ENCODE peak calls at places on chromosomes 12 and 14, in seven cellular contexts. N, Z, R, A, I, M and Y are unnamed samples.

GRCh38 chr12:52251367-52252055 is 18.5 kb downstream of the KRT7 start:
- DNase-seq in A (no peak), I (no peak), Z (no peak), R (no peak), N (no peak), M (no peak), Y (no peak)

GRCh38 chr12:108495054-108495453 is 20.0 kb upstream of the FICD start:
- DNase-seq in I (no peak), R (peak), Z (no peak), M (peak), N (no peak), A (no peak), Y (no peak)

GRCh38 chr12:90090929-90091651 is 382.5 kb upstream of the ATP2B1 start:
- DNase-seq in N (no peak), M (peak), A (peak), I (no peak), Z (no peak), R (no peak), Y (peak)

GRCh38 chr12:116370886-116371580 is 93.5 kb upstream of the MED13L start:
- DNase-seq in M (no peak), N (no peak), I (no peak), R (no peak), Z (peak), A (no peak), Y (no peak)

GRCh38 chr12:96422192-96422591 is 22.0 kb upstream of the CDK17 start:
- DNase-seq in R (no peak), Z (no peak), A (no peak), I (no peak), N (no peak), M (no peak), Y (no peak)

GRCh38 chr12:78315018-78315417 is 484.3 kb downstream of the NAV3 start:
- DNase-seq in N (no peak), A (no peak), Z (no peak), I (no peak), M (no peak), R (no peak), Y (no peak)

GRCh38 chr14:74314576-74314975 is 11.8 kb upstream of the ABCD4 start:
- DNase-seq in R (no peak), N (no peak), A (no peak), Z (no peak), I (no peak), M (no peak), Y (no peak)

GRCh38 chr14:89319687-89320086 is 97.3 kb downstream of the FOXN3 start:
- DNase-seq in I (no peak), M (no peak), R (no peak), A (no peak), Z (no peak), N (no peak), Y (no peak)

GRCh38 chr14:50666772-50667490 is 1.2 kb downstream of the SAV1 start:
- DNase-seq in M (no peak), Z (peak), R (peak), N (no peak), A (peak), I (no peak), Y (peak)

GRCh38 chr12:89243786-89244185 is 108.5 kb downstream of the DUSP6 start:
- DNase-seq in A (no peak), Z (no peak), I (no peak), M (no peak), R (no peak), N (no peak), Y (no peak)

GRCh38 chr12:96226401-96226800 is 32.2 kb downstream of the ELK3 start:
- DNase-seq in R (no peak), A (no peak), I (no peak), N (no peak), Z (no peak), M (no peak), Y (no peak)

GRCh38 chr12:13102481-13103195 is 829 bp downstream of the GSG1 start:
- DNase-seq in I (no peak), A (no peak), N (no peak), M (no peak), R (no peak), Z (no peak), Y (no peak)

GRCh38 chr14:61462566-61463195 is 141.3 kb downstream of the PRKCH start:
- DNase-seq in R (peak), N (no peak), M (no peak), A (no peak), Z (no peak), I (no peak), Y (no peak)

GRCh38 chr14:50417853-50418252 is 21.2 kb upstream of the CDKL1 start:
- DNase-seq in I (no peak), M (no peak), N (no peak), Z (no peak), R (peak), A (no peak), Y (no peak)

GRCh38 chr12:9741726-9742125 is 8.8 kb upstream of the CLECL1 start:
- DNase-seq in N (no peak), R (no peak), M (no peak), A (peak), I (peak), Z (no peak), Y (peak)

GRCh38 chr12:48882325-48882687 is 16.6 kb upstream of the RND1 start:
- DNase-seq in R (no peak), M (no peak), Z (peak), I (no peak), N (no peak), A (no peak), Y (peak)

GRCh38 chr12:91781114-91781513 is 364.5 kb downstream of the BTG1 start:
- DNase-seq in A (no peak), N (no peak), R (no peak), I (no peak), Z (no peak), M (no peak), Y (no peak)

GRCh38 chr14:102019141-102019540 is 54.8 kb downstream of the DYNC1H1 start:
- DNase-seq in Z (no peak), M (no peak), R (no peak), N (no peak), A (no peak), I (no peak), Y (no peak)

GRCh38 chr12:121423253-121423652 is 23.3 kb downstream of the RNF34 start:
- DNase-seq in I (no peak), Z (peak), A (no peak), R (no peak), N (no peak), M (no peak), Y (no peak)

GRCh38 chr12:121420109-121420508 is 20.2 kb downstream of the RNF34 start:
- DNase-seq in I (no peak), A (no peak), Z (no peak), M (no peak), N (no peak), R (no peak), Y (no peak)

GRCh38 chr12:121427556-121428055 is 27.7 kb downstream of the RNF34 start:
- DNase-seq in A (no peak), I (no peak), N (no peak), R (no peak), M (no peak), Z (peak), Y (no peak)

GRCh38 chr12:121424632-121424992 is 24.7 kb downstream of the RNF34 start:
- DNase-seq in I (no peak), R (no peak), M (no peak), N (no peak), A (no peak), Z (no peak), Y (no peak)

DNA sequence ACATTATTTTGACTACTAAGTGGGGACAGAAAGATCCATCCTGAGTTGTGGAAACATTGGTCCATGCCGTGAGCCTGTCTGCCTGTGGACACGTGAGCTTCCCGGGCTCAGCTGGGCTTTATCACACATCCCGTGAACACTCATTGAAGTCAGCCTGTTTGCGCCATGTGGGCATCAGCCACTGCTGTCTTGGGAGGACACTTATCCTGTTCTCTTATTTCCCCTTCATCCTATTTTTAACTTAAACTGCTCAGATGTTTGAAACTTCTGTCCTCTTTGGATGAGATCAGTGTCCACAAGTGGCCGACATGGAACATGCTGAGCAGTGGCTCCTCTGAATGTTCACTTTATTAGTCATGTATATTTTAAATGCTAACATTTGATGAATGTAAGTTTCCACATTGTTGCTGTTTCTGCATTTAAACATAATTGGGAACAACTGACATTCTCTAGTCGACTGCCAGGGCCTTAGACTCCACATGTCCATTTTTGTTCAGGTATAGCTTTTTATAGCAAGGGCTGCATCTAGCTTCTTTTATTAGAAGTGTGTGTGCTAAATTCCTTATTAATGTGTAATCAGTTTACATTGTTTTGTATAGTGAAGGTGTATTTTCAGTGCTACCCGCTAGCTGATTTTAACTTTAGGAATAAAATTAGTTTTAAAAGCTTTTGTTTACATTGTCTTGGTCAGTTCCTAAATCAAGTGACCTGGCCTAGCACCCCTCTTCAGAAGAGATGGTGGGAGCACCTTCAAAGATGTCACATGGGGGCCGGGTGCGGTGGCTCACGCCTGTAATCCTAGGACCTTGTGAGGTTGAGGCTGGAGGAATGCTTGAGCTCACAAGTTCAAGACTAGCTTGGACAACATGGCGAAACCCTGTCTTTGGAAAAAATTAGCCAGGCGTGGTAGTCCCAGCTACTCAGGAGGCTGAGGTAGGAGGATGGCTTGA is 24.0 kb downstream of the RNF34 start:
- DNase-seq in M (no peak), A (no peak), Z (peak), I (no peak), R (no peak), N (no peak), Y (no peak)
- TF ChIP-seq POLR2A in M (no peak), A (no peak), Z (no peak), I (no peak), R (no peak), N (no peak), Y (no peak)

GRCh38 chr12:131597327-131597726 is 113.6 kb upstream of the SFSWAP start:
- DNase-seq in R (no peak), A (no peak), M (no peak), I (no peak), N (no peak), Z (no peak), Y (no peak)

GRCh38 chr12:131596115-131596514 is 114.8 kb upstream of the SFSWAP start:
- DNase-seq in Z (no peak), A (no peak), I (no peak), R (no peak), N (no peak), M (no peak), Y (no peak)

GRCh38 chr12:131598717-131599116 is 112.2 kb upstream of the SFSWAP start:
- DNase-seq in R (no peak), I (no peak), Z (no peak), M (no peak), N (no peak), A (no peak), Y (no peak)

GRCh38 chr12:131600160-131600532 is 110.7 kb upstream of the SFSWAP start:
- DNase-seq in M (no peak), R (no peak), A (no peak), N (no peak), I (no peak), Z (no peak), Y (no peak)

GRCh38 chr12:131599214-131600159 is 111.4 kb upstream of the SFSWAP start:
- DNase-seq in Z (no peak), A (no peak), N (no peak), R (no peak), M (no peak), I (no peak), Y (no peak)
- TF ChIP-seq POLR2A in Z (no peak), A (no peak), N (no peak), R (no peak), M (no peak), I (no peak), Y (no peak)

DNA sequence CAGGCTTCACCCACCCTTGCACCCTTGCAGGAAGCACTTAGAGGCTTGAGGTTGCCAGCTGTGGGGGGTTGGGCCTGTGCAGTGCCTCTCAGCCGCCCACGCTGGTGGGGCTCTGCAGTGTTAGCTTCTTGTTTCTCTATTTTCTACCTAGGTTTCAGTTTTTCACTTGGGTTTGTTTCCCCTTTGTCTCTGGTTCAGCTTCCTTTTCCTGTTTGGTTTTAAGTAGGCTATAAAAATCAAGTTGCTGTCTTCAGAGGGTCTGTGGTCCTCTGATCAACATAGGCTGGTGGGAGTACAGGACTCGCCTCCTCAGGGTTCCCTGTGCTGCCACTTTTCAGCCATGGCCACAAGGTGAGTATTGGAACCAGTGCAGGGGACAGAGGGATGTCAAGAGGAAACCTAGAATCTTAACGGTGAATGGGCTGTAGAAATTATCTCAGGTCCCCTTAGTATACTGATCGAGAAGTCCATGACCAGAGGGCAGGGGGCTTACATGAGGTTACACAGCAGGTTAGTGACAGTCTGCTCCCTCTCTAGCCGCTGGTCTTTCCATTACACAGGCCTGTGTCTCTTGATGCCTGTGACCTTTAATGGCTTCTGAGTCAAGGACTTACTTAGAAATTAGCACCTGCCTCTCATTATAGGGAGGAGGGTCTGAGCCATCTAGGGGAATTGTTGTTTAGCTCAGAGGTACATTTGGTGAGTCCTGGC is at the start of gene EVL:
- DNase-seq in Z (no peak), M (no peak), A (peak), N (no peak), R (no peak), I (peak), Y (peak)
- TF ChIP-seq POLR2A in Z (no peak), M (no peak), A (peak), N (no peak), R (no peak), I (peak), Y (no peak)

GRCh38 chr12:65163755-65164154 is 5.6 kb upstream of the LEMD3 start:
- DNase-seq in A (no peak), I (no peak), Z (no peak), R (no peak), N (no peak), M (no peak), Y (no peak)
- TF ChIP-seq POLR2A in A (no peak), I (no peak), Z (no peak), R (no peak), N (no peak), M (no peak), Y (no peak)

GRCh38 chr12:28190321-28191017 is at the start of gene CCDC91:
- DNase-seq in A (peak), N (peak), M (peak), R (peak), I (peak), Z (peak), Y (peak)
- TF ChIP-seq POLR2A in A (peak), N (no peak), M (peak), R (peak), I (peak), Z (peak), Y (no peak)

DNA sequence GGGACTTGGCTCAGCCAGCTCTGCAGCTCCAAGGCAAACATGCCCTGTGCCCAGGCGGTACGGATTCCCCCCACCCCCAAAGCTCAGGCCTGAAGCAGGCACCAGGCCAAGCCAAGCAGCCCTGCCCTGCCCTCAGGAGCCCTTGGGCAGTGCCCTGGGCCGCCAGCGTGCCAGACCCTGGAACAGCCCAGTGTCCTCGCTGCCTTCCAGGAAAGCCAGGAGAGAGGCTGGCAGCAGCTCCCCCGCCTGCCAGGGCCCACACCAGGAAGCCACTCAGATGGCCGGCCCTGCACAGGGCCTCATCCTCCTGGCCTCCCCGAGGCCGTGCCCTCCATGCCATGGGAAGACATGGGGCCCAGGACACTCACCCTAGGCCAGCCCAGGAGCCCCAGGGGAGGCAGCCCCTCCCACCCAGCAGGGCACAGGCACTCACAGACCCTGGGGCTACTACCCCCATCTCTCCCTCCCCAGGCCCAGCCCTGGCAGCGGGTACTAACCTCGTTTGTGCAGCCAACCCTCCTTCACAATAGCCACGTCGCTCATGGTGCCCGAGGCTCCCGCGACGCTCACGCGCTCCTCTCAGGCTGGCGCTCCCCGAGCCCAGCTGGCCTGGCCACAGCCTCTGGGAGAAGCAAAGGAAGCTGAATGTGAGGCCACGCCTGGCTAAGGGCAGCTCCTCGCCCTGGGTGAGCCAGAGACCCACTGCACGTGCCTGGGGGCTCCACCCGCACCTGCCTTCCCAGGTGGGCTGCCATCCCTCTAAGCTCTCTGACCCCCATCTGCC is 3.3 kb downstream of the AKT1 start:
- DNase-seq in I (no peak), R (no peak), A (no peak), M (no peak), N (no peak), Z (peak), Y (peak)
- TF ChIP-seq POLR2A in I (no peak), R (no peak), A (no peak), M (no peak), N (no peak), Z (no peak), Y (no peak)

GRCh38 chr14:92990456-92991430 is 67.8 kb downstream of the CHGA start:
- DNase-seq in R (no peak), I (no peak), M (no peak), Z (peak), N (no peak), A (no peak), Y (no peak)

GRCh38 chr14:92994942-92995341 is 72.0 kb downstream of the CHGA start:
- DNase-seq in A (no peak), M (no peak), N (no peak), Z (no peak), I (no peak), R (no peak), Y (no peak)

GRCh38 chr14:92994131-92994676 is 71.3 kb downstream of the CHGA start:
- DNase-seq in N (no peak), A (no peak), M (no peak), I (no peak), Z (no peak), R (no peak), Y (no peak)

GRCh38 chr14:92991536-92991935 is 68.6 kb downstream of the CHGA start:
- DNase-seq in I (no peak), R (no peak), A (no peak), Z (no peak), M (no peak), N (no peak), Y (no peak)

DNA sequence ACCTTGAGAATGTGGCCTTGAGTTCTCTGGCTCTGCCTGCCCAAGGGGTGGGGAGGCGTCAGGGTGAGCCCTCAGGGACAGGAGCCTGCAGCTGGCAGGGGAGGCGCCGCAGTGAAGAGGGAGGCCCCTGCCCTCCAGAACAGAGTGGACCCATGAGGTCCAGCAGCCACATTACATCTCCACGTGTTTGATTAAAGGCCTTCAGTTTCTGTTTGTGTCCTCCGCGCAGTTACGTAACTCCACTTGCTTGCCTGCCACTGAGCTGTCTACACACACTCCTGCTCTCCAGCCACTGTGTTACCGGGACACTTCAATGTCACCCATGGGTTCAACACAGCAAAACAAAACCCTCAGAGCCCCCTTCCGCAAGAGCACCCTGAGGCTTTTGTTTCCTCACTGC is 70.4 kb downstream of the CHGA start:
- DNase-seq in A (no peak), N (no peak), I (no peak), R (peak), M (no peak), Z (peak), Y (no peak)
- TF ChIP-seq POLR2A in A (no peak), N (no peak), I (no peak), R (no peak), M (no peak), Z (no peak), Y (no peak)

DNA sequence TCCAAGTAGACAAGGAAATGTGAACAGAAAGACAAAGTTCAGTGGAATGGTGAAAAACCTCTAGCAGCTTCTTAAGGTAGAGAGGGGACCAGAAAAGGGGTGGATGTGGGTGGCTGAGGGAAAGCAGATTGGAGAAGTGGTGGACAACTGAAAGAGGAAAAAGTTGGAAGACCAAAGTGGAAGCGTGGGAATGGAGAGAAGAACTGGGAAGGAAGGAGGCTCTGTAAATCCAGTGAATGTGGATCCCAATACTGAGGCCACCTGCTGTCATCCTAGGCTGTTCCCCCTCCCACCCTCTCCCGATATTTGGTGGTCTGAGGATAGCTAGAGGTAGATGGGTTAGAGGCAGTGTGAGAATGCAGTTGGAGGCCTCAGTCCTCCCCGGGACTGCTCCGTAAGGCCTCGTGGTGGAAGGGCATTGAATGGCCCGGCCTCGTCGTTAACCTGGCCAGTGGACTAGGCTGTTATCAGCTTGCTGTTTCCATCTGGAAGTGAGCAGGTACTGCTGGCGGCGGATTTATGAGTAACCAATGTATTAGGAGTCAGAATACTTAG is 822 bp upstream of the POU6F1 start:
- DNase-seq in Z (peak), A (no peak), I (no peak), M (no peak), N (no peak), R (peak), Y (peak)
- TF ChIP-seq POLR2A in Z (no peak), A (no peak), I (no peak), M (no peak), N (no peak), R (no peak), Y (no peak)